ENCODE peak calls at places on chromosomes 3 and 15, in seven cellular contexts. D is stimulated activated CD4-positive, alpha-beta T cell treated with anti-CD3 and anti-CD28 coated beads, Interleukin-1b, Interleukin-23, amount 100 ng/mL, for 4 hours; C is GM23248; F is hypothalamus; R is COR-L47; L is T-helper 1 cell; H is nephron progenitor cell. T is an unnamed sample.

GRCh38 chr3:133804896-133805295 is 719 bp upstream of the SRPRB start:
- DNase-seq in F (no peak), D (no peak), C (no peak), H (no peak), L (no peak), R (no peak), T (no peak)

GRCh38 chr3:188661801-188662200 is 507.8 kb downstream of the LPP start:
- DNase-seq in L (no peak), F (no peak), D (no peak), R (no peak), C (no peak), H (no peak), T (no peak)

GRCh38 chr15:101813803-101814534 is 2.0 kb downstream of the OR4F15 start:
- DNase-seq in F (no peak), D (no peak), R (no peak), H (no peak), C (peak), L (no peak), T (no peak)

GRCh38 chr3:124117486-124117885 is 125.6 kb upstream of the ROPN1 start:
- DNase-seq in C (peak), L (no peak), R (no peak), F (no peak), H (no peak), D (no peak), T (no peak)

GRCh38 chr3:43855674-43856299 is 165.0 kb downstream of the ABHD5 start:
- DNase-seq in C (peak), D (no peak), F (peak), R (peak), H (peak), L (no peak), T (no peak)

GRCh38 chr3:56862352-56863062 is 60.8 kb upstream of the ARHGEF3 start:
- DNase-seq in H (no peak), D (peak), R (no peak), C (peak), L (no peak), F (no peak), T (no peak)

GRCh38 chr15:68821190-68821897 is 649 bp upstream of the ANP32A start:
- DNase-seq in D (no peak), L (no peak), R (no peak), H (no peak), F (no peak), C (peak), T (no peak)

GRCh38 chr3:10269443-10269842 is 21.2 kb downstream of the TATDN2 start:
- DNase-seq in R (no peak), L (no peak), H (no peak), F (no peak), C (no peak), D (no peak), T (no peak)

T was measured in NCI-H1417 treated with DMSO at 0.1 percent for 48 hours.